ENCODE peak calls at places on chromosomes 11 and 22, in eight cellular contexts. Z is KG1; D is esophagus squamous epithelium; M is PC-9; L is central memory CD4-positive, alpha-beta T cell; U is stimulated activated CD4-positive, alpha-beta T cell treated with anti-CD3 and anti-CD28 coated beads, Interleukin-12 subunit alpha, Interleukin-12 subunit beta, amount 100 ng/mL, for 24 hours; H is transverse colon; P is HTR-8/SVneo. F is an unnamed sample.

GRCh38 chr11:77471520-77472234 is 2.2 kb downstream of the PAK1 start:
- DNase-seq in Z (peak), D (no peak), M (peak), L (no peak), U (peak), H (peak), P (no peak), F (peak)

GRCh38 chr11:118194835-118195627 is 18.6 kb upstream of the SCN2B start:
- DNase-seq in Z (no peak), D (no peak), M (peak), L (no peak), U (no peak), H (peak), P (no peak), F (peak)

GRCh38 chr11:110046759-110047386 is 46.3 kb upstream of the ZC3H12C start:
- DNase-seq in Z (no peak), D (no peak), M (no peak), L (no peak), U (no peak), H (no peak), P (no peak), F (no peak)

GRCh38 chr11:17352925-17353227 is 1.3 kb downstream of the NCR3LG1 start:
- DNase-seq in Z (no peak), D (no peak), M (peak), L (peak), U (peak), H (peak), P (peak), F (no peak)

GRCh38 chr11:58914821-58915543 is 24.3 kb upstream of the GLYATL1 start:
- DNase-seq in Z (no peak), D (no peak), M (no peak), L (no peak), U (no peak), H (no peak), P (no peak), F (no peak)

GRCh38 chr22:42883121-42883520 is 26.0 kb upstream of the ARFGAP3 start:
- DNase-seq in Z (no peak), D (no peak), M (no peak), L (no peak), U (no peak), H (peak), P (no peak), F (no peak)

GRCh38 chr22:47098121-47098520 is 335.7 kb downstream of the TBC1D22A start:
- DNase-seq in Z (no peak), D (no peak), M (no peak), L (no peak), U (no peak), H (no peak), P (no peak), F (no peak)

GRCh38 chr11:75792127-75792731 is 22.8 kb upstream of the UVRAG start:
- DNase-seq in Z (no peak), D (no peak), M (no peak), L (no peak), U (no peak), H (no peak), P (no peak), F (no peak)

GRCh38 chr11:119093951-119094815 is 7.5 kb downstream of the DPAGT1 start:
- DNase-seq in Z (no peak), D (no peak), M (peak), L (peak), U (peak), H (peak), P (no peak), F (no peak)

GRCh38 chr11:47409440-47410403 is 1.3 kb downstream of the SLC39A13 start:
- DNase-seq in Z (no peak), D (no peak), M (peak), L (no peak), U (no peak), H (no peak), P (no peak), F (no peak)

GRCh38 chr11:92266821-92267220 is 42.2 kb downstream of the FAT3 start:
- DNase-seq in Z (no peak), D (no peak), M (no peak), L (no peak), U (no peak), H (no peak), P (no peak), F (no peak)

GRCh38 chr11:7936615-7937014 is 4.9 kb downstream of the OR10A3 start:
- DNase-seq in Z (no peak), D (no peak), M (peak), L (no peak), U (no peak), H (peak), P (no peak), F (no peak)

GRCh38 chr11:82864268-82864667 is 36.0 kb downstream of the PRCP start:
- DNase-seq in Z (no peak), D (no peak), M (peak), L (no peak), U (no peak), H (peak), P (peak), F (peak)

GRCh38 chr22:24170189-24170588 is 11.1 kb upstream of the SUSD2 start:
- DNase-seq in Z (no peak), D (no peak), M (no peak), L (no peak), U (no peak), H (no peak), P (no peak), F (no peak)

GRCh38 chr11:28697920-28698827 is 590.0 kb downstream of the METTL15 start:
- DNase-seq in Z (no peak), D (no peak), M (peak), L (no peak), U (peak), H (peak), P (no peak), F (no peak)

GRCh38 chr11:70159612-70160570 is 43.2 kb upstream of the FADD start:
- DNase-seq in Z (no peak), D (no peak), M (peak), L (no peak), U (no peak), H (peak), P (no peak), F (no peak)

GRCh38 chr11:60875366-60875720 is 8.0 kb downstream of the ZP1 start:
- DNase-seq in Z (no peak), D (no peak), M (no peak), L (no peak), U (no peak), H (no peak), P (no peak), F (no peak)

GRCh38 chr11:35511666-35512065 is 13.8 kb downstream of the PAMR1 start:
- DNase-seq in Z (no peak), D (no peak), M (peak), L (no peak), U (no peak), H (no peak), P (peak), F (no peak)

GRCh38 chr11:18368236-18368635 is 26.1 kb upstream of the LDHA start:
- DNase-seq in Z (no peak), D (no peak), M (no peak), L (no peak), U (no peak), H (no peak), P (no peak), F (no peak)

GRCh38 chr22:49106136-49106930 is 721.3 kb downstream of the BRD1 start:
- DNase-seq in Z (no peak), D (no peak), M (no peak), L (no peak), U (no peak), H (no peak), P (no peak), F (no peak)

GRCh38 chr11:126133902-126134301 is 71.2 kb upstream of the CDON start:
- DNase-seq in Z (no peak), D (no peak), M (no peak), L (no peak), U (no peak), H (no peak), P (no peak), F (no peak)

GRCh38 chr11:121808096-121808495 is 307.9 kb downstream of the BLID start:
- DNase-seq in Z (no peak), D (no peak), M (no peak), L (no peak), U (no peak), H (no peak), P (no peak), F (no peak)

GRCh38 chr11:15883349-15883961 is 472.9 kb downstream of the SOX6 start:
- DNase-seq in Z (no peak), D (no peak), M (no peak), L (no peak), U (no peak), H (no peak), P (no peak), F (peak)

GRCh38 chr22:36334838-36335603 is 52.7 kb downstream of the MYH9 start:
- DNase-seq in Z (no peak), D (no peak), M (peak), L (peak), U (no peak), H (no peak), P (no peak), F (peak)

GRCh38 chr22:43094085-43094484 is 4.9 kb upstream of the TTLL1 start:
- DNase-seq in Z (no peak), D (no peak), M (peak), L (no peak), U (no peak), H (peak), P (no peak), F (no peak)

GRCh38 chr11:58640386-58641023 is 18.0 kb downstream of the CNTF start:
- DNase-seq in Z (no peak), D (no peak), M (no peak), L (no peak), U (no peak), H (no peak), P (no peak), F (no peak)

F was measured in NCI-H446 treated with DMSO at 0.1 percent for 48 hours.